ENCODE peak calls at places on chromosomes 6 and 20, in six cellular contexts. T, D, W, I, S and L are unnamed samples.
A peak's percentile ranks its signal among the peaks of the same experiment; 100 is the strongest.

GRCh38 chr6:164039954-164040375 is 625.4 kb downstream of the QKI start:
- DNase-seq in D (peak; percentile 59), T (no peak), I (peak; percentile 52), S (peak; percentile 10), W (no peak), L (no peak)

GRCh38 chr6:41451515-41452163 is 94.5 kb upstream of the FOXP4 start:
- DNase-seq in S (peak; percentile 47), W (no peak), I (no peak), D (peak; percentile 23), T (peak; percentile 84), L (no peak)

GRCh38 chr6:16953905-16954304 is 147.9 kb upstream of the STMND1 start:
- DNase-seq in S (no peak), D (no peak), W (no peak), I (no peak), T (no peak), L (no peak)

GRCh38 chr6:159941286-159942113 is 27.4 kb upstream of the IGF2R start:
- DNase-seq in S (peak; percentile 69), I (no peak), W (peak; percentile 57), T (peak; percentile 29), D (peak; percentile 83), L (peak; percentile 39)

GRCh38 chr6:164079275-164079600 is 664.7 kb downstream of the QKI start:
- DNase-seq in T (no peak), I (no peak), D (no peak), S (no peak), W (no peak), L (no peak)

GRCh38 chr20:38685853-38686473 is 38.3 kb upstream of the SLC32A1 start:
- DNase-seq in W (peak; percentile 48), S (peak; percentile 37), D (peak; percentile 49), T (peak; percentile 83), I (no peak), L (peak; percentile 43)

GRCh38 chr6:130882370-130882769 is 55.2 kb downstream of the SMLR1 start:
- DNase-seq in I (no peak), S (no peak), T (no peak), D (no peak), W (no peak), L (no peak)

GRCh38 chr20:49230575-49231211 is 11.5 kb downstream of the DDX27 start:
- DNase-seq in S (no peak), W (no peak), I (peak; percentile 72), D (no peak), T (no peak), L (no peak)

GRCh38 chr20:62252342-62252966 is 14.1 kb downstream of the OSBPL2 start:
- DNase-seq in D (peak; percentile 28), W (peak; percentile 12), I (no peak), T (no peak), S (peak; percentile 48), L (no peak)

GRCh38 chr6:30483677-30484279 is 5.5 kb upstream of the HLA-E start:
- DNase-seq in W (peak; percentile 66), T (peak; percentile 66), I (no peak), D (peak; percentile 88), S (peak; percentile 79), L (peak; percentile 64)

GRCh38 chr20:4053516-4053919 is 38.2 kb upstream of the RNF24 start:
- DNase-seq in S (peak; percentile 80), T (no peak), I (no peak), W (peak; percentile 33), D (peak; percentile 72), L (no peak)

GRCh38 chr6:139062921-139063320 is 34.4 kb downstream of the ABRACL start:
- DNase-seq in S (peak; percentile 69), D (no peak), W (peak; percentile 41), I (no peak), T (no peak), L (no peak)

GRCh38 chr6:134875367-134875766 is 74.5 kb downstream of the ALDH8A1 start:
- DNase-seq in W (peak; percentile 53), D (peak; percentile 62), T (no peak), S (peak; percentile 74), I (no peak), L (no peak)

GRCh38 chr6:154243793-154244768 is 112.5 kb downstream of the IPCEF1 start:
- DNase-seq in I (no peak), W (no peak), S (no peak), T (peak; percentile 57), D (no peak), L (no peak)

GRCh38 chr20:63858393-63859165 is 2.7 kb upstream of the ABHD16B start:
- DNase-seq in I (peak; percentile 63), S (peak; percentile 64), W (peak; percentile 80), T (peak; percentile 67), D (peak; percentile 60), L (peak; percentile 64)

GRCh38 chr6:119467478-119468081 is 118.0 kb upstream of the MAN1A1 start:
- DNase-seq in W (peak; percentile 65), T (no peak), D (peak; percentile 40), I (no peak), S (peak; percentile 60), L (no peak)

GRCh38 chr6:64081459-64081858 is 445.9 kb downstream of the PHF3 start:
- DNase-seq in W (no peak), S (no peak), D (no peak), I (no peak), T (no peak), L (no peak)

GRCh38 chr6:39088331-39088730 is 26.7 kb downstream of the SAYSD1 start:
- DNase-seq in D (peak; percentile 55), T (peak; percentile 94), W (peak; percentile 42), S (peak; percentile 43), I (no peak), L (peak; percentile 17)
- TF ChIP-seq CTCF in D (peak; percentile 41), T (peak; percentile 62), W (peak; percentile 46), S (peak; percentile 36), I (no peak), L (no peak)

GRCh38 chr6:117706504-117706903 is 31.2 kb downstream of the NUS1 start:
- DNase-seq in S (no peak), I (no peak), D (no peak), W (no peak), T (no peak), L (no peak)

DNA sequence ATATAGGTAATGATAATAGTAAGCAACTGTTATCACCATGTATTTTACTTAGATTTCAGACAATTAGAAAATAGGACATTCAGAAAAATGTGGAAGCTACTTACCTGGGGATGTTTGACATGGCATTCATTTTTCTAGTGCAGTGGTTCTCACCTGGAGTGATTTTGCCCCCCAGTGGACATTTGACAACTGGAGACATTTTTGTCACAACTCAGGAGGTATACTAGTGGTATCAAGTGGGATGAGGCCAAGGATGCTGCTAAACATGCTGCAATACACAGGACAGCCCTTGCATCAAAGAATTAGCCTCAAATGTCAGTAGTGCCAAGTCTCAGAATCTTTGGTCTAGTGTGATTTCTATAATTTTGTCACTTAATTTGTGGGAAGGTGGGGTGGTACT is 36.1 kb downstream of the NUS1 start:
- DNase-seq in T (no peak), W (no peak), S (no peak), D (no peak), I (no peak), L (no peak)
- TF ChIP-seq CTCF in T (no peak), W (no peak), S (peak; percentile 1), D (no peak), I (no peak), L (no peak)

GRCh38 chr6:46208303-46208702 is 37.5 kb upstream of the ENPP5 start:
- DNase-seq in T (no peak), S (no peak), I (no peak), W (no peak), D (no peak), L (no peak)

GRCh38 chr6:46204880-46205650 is 34.3 kb upstream of the ENPP5 start:
- DNase-seq in D (no peak), W (no peak), S (no peak), T (no peak), I (no peak), L (no peak)

GRCh38 chr6:46210294-46210693 is 39.5 kb upstream of the ENPP5 start:
- DNase-seq in T (no peak), W (no peak), I (no peak), S (peak; percentile 54), D (no peak), L (no peak)

GRCh38 chr6:46203388-46203787 is 32.6 kb upstream of the ENPP5 start:
- DNase-seq in I (no peak), S (peak; percentile 36), D (no peak), W (no peak), T (no peak), L (no peak)

GRCh38 chr6:46207174-46207573 is 36.4 kb upstream of the ENPP5 start:
- DNase-seq in W (no peak), D (no peak), S (no peak), I (no peak), T (no peak), L (no peak)
- TF ChIP-seq CTCF in W (no peak), D (no peak), S (no peak), I (no peak), T (no peak), L (no peak)

GRCh38 chr6:84731901-84732300 is 32.5 kb downstream of the TBX18 start:
- DNase-seq in W (no peak), D (no peak), I (no peak), T (no peak), S (no peak), L (no peak)

GRCh38 chr6:84733889-84734288 is 30.5 kb downstream of the TBX18 start:
- DNase-seq in I (no peak), W (no peak), T (peak; percentile 78), S (no peak), D (no peak), L (no peak)

GRCh38 chr6:84728602-84729001 is 35.8 kb downstream of the TBX18 start:
- DNase-seq in D (peak; percentile 61), S (peak; percentile 53), I (no peak), T (no peak), W (peak; percentile 32), L (no peak)
- TF ChIP-seq CTCF in D (peak; percentile 55), S (peak; percentile 60), I (peak; percentile 11), T (peak; percentile 46), W (peak; percentile 49), L (no peak)